ENCODE peak calls at places on chromosomes 3 and 15, in four cellular contexts. One of them, this sample, is unnamed.

GRCh38 chr3:65130782-65131181 is 443.0 kb upstream of the ADAMTS9 start:
- DNase-seq in T-helper 22 cell: no peak
- DNase-seq in cardiac fibroblast: no peak
- DNase-seq in dorsolateral prefrontal cortex: no peak
- DNase-seq in this sample: no peak

GRCh38 chr3:122100591-122101491 is 45.7 kb downstream of the CD86 start:
- DNase-seq in dorsolateral prefrontal cortex: no peak
- DNase-seq in T-helper 22 cell: no peak
- DNase-seq in cardiac fibroblast: peak
- DNase-seq in this sample: no peak

GRCh38 chr3:12507871-12508281 is 23.6 kb downstream of the TSEN2 start:
- DNase-seq in dorsolateral prefrontal cortex: no peak
- DNase-seq in cardiac fibroblast: peak
- DNase-seq in T-helper 22 cell: no peak
- DNase-seq in this sample: no peak

GRCh38 chr15:95319242-95319641 is 1011.3 kb upstream of the NR2F2 start:
- DNase-seq in dorsolateral prefrontal cortex: no peak
- DNase-seq in cardiac fibroblast: no peak
- DNase-seq in T-helper 22 cell: no peak
- DNase-seq in this sample: no peak

GRCh38 chr15:55823191-55823670 is 80.3 kb upstream of the PRTG start:
- DNase-seq in dorsolateral prefrontal cortex: no peak
- DNase-seq in T-helper 22 cell: no peak
- DNase-seq in cardiac fibroblast: peak
- DNase-seq in this sample: peak

GRCh38 chr3:62556121-62556520 is 182.8 kb upstream of the FEZF2 start:
- DNase-seq in dorsolateral prefrontal cortex: no peak
- DNase-seq in T-helper 22 cell: no peak
- DNase-seq in cardiac fibroblast: no peak
- DNase-seq in this sample: no peak

GRCh38 chr3:36477655-36478054 is 97.4 kb downstream of the STAC start:
- DNase-seq in T-helper 22 cell: no peak
- DNase-seq in cardiac fibroblast: no peak
- DNase-seq in dorsolateral prefrontal cortex: no peak
- DNase-seq in this sample: peak

GRCh38 chr15:34691024-34691423 is 63.8 kb downstream of the GJD2 start:
- DNase-seq in cardiac fibroblast: no peak
- DNase-seq in dorsolateral prefrontal cortex: no peak
- DNase-seq in T-helper 22 cell: no peak
- DNase-seq in this sample: no peak

GRCh38 chr3:152298393-152299242 is 29.9 kb downstream of the MBNL1 start:
- DNase-seq in cardiac fibroblast: peak
- DNase-seq in dorsolateral prefrontal cortex: peak
- DNase-seq in T-helper 22 cell: peak
- DNase-seq in this sample: peak

GRCh38 chr3:157128771-157129671 is 30.9 kb downstream of the CCNL1 start:
- DNase-seq in cardiac fibroblast: peak
- DNase-seq in dorsolateral prefrontal cortex: no peak
- DNase-seq in T-helper 22 cell: peak
- DNase-seq in this sample: no peak

GRCh38 chr3:88985491-88985890 is 121.9 kb upstream of the EPHA3 start:
- DNase-seq in cardiac fibroblast: no peak
- DNase-seq in dorsolateral prefrontal cortex: no peak
- DNase-seq in T-helper 22 cell: no peak
- DNase-seq in this sample: no peak

GRCh38 chr3:61789861-61790260 is 228.5 kb downstream of the PTPRG start:
- DNase-seq in dorsolateral prefrontal cortex: no peak
- DNase-seq in cardiac fibroblast: no peak
- DNase-seq in T-helper 22 cell: no peak
- DNase-seq in this sample: no peak

GRCh38 chr15:40192942-40193341 is 32.1 kb downstream of the BUB1B start:
- DNase-seq in T-helper 22 cell: no peak
- DNase-seq in cardiac fibroblast: peak
- DNase-seq in dorsolateral prefrontal cortex: no peak
- DNase-seq in this sample: peak

GRCh38 chr3:127833281-127834032 is 11.1 kb upstream of the MGLL start:
- DNase-seq in cardiac fibroblast: no peak
- DNase-seq in dorsolateral prefrontal cortex: no peak
- DNase-seq in T-helper 22 cell: no peak
- DNase-seq in this sample: no peak

GRCh38 chr15:98713585-98714001 is 65.3 kb downstream of the IGF1R start:
- DNase-seq in T-helper 22 cell: no peak
- DNase-seq in cardiac fibroblast: no peak
- DNase-seq in dorsolateral prefrontal cortex: no peak
- DNase-seq in this sample: peak

GRCh38 chr3:73055583-73056364 is 5.7 kb upstream of the EBLN2 start:
- DNase-seq in dorsolateral prefrontal cortex: no peak
- DNase-seq in cardiac fibroblast: no peak
- DNase-seq in T-helper 22 cell: no peak
- DNase-seq in this sample: no peak

GRCh38 chr3:197366301-197367044 is 68.1 kb upstream of the DLG1 start:
- DNase-seq in cardiac fibroblast: peak
- DNase-seq in dorsolateral prefrontal cortex: no peak
- DNase-seq in T-helper 22 cell: no peak
- DNase-seq in this sample: peak

GRCh38 chr15:98648654-98649537 is 557 bp downstream of the IGF1R start:
- DNase-seq in cardiac fibroblast: peak
- DNase-seq in dorsolateral prefrontal cortex: no peak
- DNase-seq in T-helper 22 cell: no peak
- DNase-seq in this sample: no peak

GRCh38 chr15:67036775-67037555 is 28.4 kb upstream of the SMAD3 start:
- DNase-seq in T-helper 22 cell: no peak
- DNase-seq in cardiac fibroblast: no peak
- DNase-seq in dorsolateral prefrontal cortex: no peak
- DNase-seq in this sample: no peak

GRCh38 chr3:151003772-151004127 is 31.2 kb upstream of the CLRN1 start:
- DNase-seq in T-helper 22 cell: no peak
- DNase-seq in dorsolateral prefrontal cortex: no peak
- DNase-seq in cardiac fibroblast: no peak
- DNase-seq in this sample: no peak

GRCh38 chr3:177134166-177134565 is 63.1 kb downstream of the TBL1XR1 start:
- DNase-seq in T-helper 22 cell: no peak
- DNase-seq in cardiac fibroblast: peak
- DNase-seq in dorsolateral prefrontal cortex: no peak
- DNase-seq in this sample: peak

GRCh38 chr15:63231717-63232116 is 42.3 kb downstream of the RAB8B start:
- DNase-seq in cardiac fibroblast: peak
- DNase-seq in T-helper 22 cell: no peak
- DNase-seq in dorsolateral prefrontal cortex: no peak
- DNase-seq in this sample: no peak

GRCh38 chr15:40245666-40246065 is 6.8 kb downstream of the PAK6 start:
- DNase-seq in dorsolateral prefrontal cortex: no peak
- DNase-seq in T-helper 22 cell: no peak
- DNase-seq in cardiac fibroblast: no peak
- DNase-seq in this sample: no peak

GRCh38 chr3:37922721-37923575 is 61.3 kb downstream of the CTDSPL start:
- DNase-seq in dorsolateral prefrontal cortex: peak
- DNase-seq in T-helper 22 cell: no peak
- DNase-seq in cardiac fibroblast: peak
- DNase-seq in this sample: no peak

GRCh38 chr3:46276497-46277099 is 34.3 kb downstream of the CCR3 start:
- DNase-seq in cardiac fibroblast: no peak
- DNase-seq in dorsolateral prefrontal cortex: no peak
- DNase-seq in T-helper 22 cell: peak
- DNase-seq in this sample: no peak

GRCh38 chr3:13767896-13768295 is 112.0 kb downstream of the WNT7A start:
- DNase-seq in cardiac fibroblast: no peak
- DNase-seq in T-helper 22 cell: no peak
- DNase-seq in dorsolateral prefrontal cortex: no peak
- DNase-seq in this sample: no peak

GRCh38 chr3:143536817-143537535 is 311.3 kb downstream of the SLC9A9 start:
- DNase-seq in dorsolateral prefrontal cortex: no peak
- DNase-seq in cardiac fibroblast: peak
- DNase-seq in T-helper 22 cell: no peak
- DNase-seq in this sample: peak

This sample was measured in stromal cell of bone marrow.